ENCODE peak calls at places on chromosomes 6 and 20, in seven cellular contexts. O is colonic mucosa, M is brain microvascular endothelial cell, W is astrocyte of the cerebellum, Q is H1, R is esophagus muscularis mucosa, D is heart right ventricle. U is an unnamed sample.

GRCh38 chr6:7215140-7215539 is 97.9 kb downstream of the SSR1 start:
- DNase-seq in O (no peak), M (peak; percentile 29), W (no peak), Q (no peak), R (no peak), D (no peak), U (peak; percentile 27)

GRCh38 chr6:83974409-83975050 is 59.0 kb upstream of the MRAP2 start:
- DNase-seq in O (no peak), M (no peak), W (no peak), Q (no peak), R (no peak), D (no peak), U (no peak)

GRCh38 chr20:37095108-37095608 is 639 bp downstream of the RBL1 start:
- DNase-seq in O (peak; percentile 57), M (no peak), W (no peak), Q (no peak), R (no peak), D (no peak), U (no peak)

GRCh38 chr20:21184810-21185209 is 58.9 kb downstream of the KIZ start:
- DNase-seq in O (no peak), M (no peak), W (no peak), Q (no peak), R (no peak), D (no peak), U (no peak)

GRCh38 chr6:4772750-4773149 is 3.5 kb upstream of the CDYL start:
- DNase-seq in O (no peak), M (no peak), W (no peak), Q (no peak), R (no peak), D (no peak), U (no peak)

GRCh38 chr6:27295301-27296079 is 16.6 kb downstream of the POM121L2 start:
- DNase-seq in O (no peak), M (peak; percentile 91), W (no peak), Q (peak; percentile 74), R (no peak), D (no peak), U (peak; percentile 64)

GRCh38 chr6:20483902-20484497 is 50.3 kb upstream of the CDKAL1 start:
- DNase-seq in O (no peak), M (no peak), W (no peak), Q (no peak), R (no peak), D (no peak), U (no peak)

GRCh38 chr6:42417641-42418112 is 34.0 kb downstream of the TRERF1 start:
- DNase-seq in O (no peak), M (no peak), W (peak; percentile 83), Q (no peak), R (no peak), D (no peak), U (peak; percentile 72)

GRCh38 chr6:20846602-20847028 is 312.4 kb downstream of the CDKAL1 start:
- DNase-seq in O (no peak), M (peak; percentile 40), W (no peak), Q (no peak), R (no peak), D (no peak), U (peak; percentile 26)

GRCh38 chr6:67952948-67953347 is 682.1 kb upstream of the ADGRB3 start:
- DNase-seq in O (no peak), M (no peak), W (no peak), Q (no peak), R (no peak), D (no peak), U (no peak)

GRCh38 chr6:101117397-101118185 is 236.5 kb upstream of the ASCC3 start:
- DNase-seq in O (peak; percentile 59), M (no peak), W (no peak), Q (peak; percentile 59), R (no peak), D (peak; percentile 5), U (no peak)

GRCh38 chr6:25017486-25017885 is 81.7 kb upstream of the RIPOR2 start:
- DNase-seq in O (no peak), M (no peak), W (no peak), Q (no peak), R (no peak), D (no peak), U (no peak)

GRCh38 chr6:37576336-37576737 is 76.6 kb upstream of the CCDC167 start:
- DNase-seq in O (no peak), M (peak; percentile 58), W (no peak), Q (no peak), R (no peak), D (no peak), U (peak; percentile 63)

GRCh38 chr6:137051790-137052472 is 7.2 kb upstream of the IL20RA start:
- DNase-seq in O (no peak), M (peak; percentile 5), W (no peak), Q (no peak), R (peak; percentile 68), D (no peak), U (no peak)

GRCh38 chr6:70221025-70221714 is 81.7 kb downstream of the COL9A1 start:
- DNase-seq in O (no peak), M (no peak), W (peak; percentile 12), Q (no peak), R (no peak), D (no peak), U (peak; percentile 42)

GRCh38 chr6:45423111-45423900 is 45.6 kb upstream of the SUPT3H start:
- DNase-seq in O (no peak), M (no peak), W (no peak), Q (peak; percentile 84), R (no peak), D (peak; percentile 37), U (no peak)

GRCh38 chr6:131398176-131398575 is 174.8 kb upstream of the ARG1 start:
- DNase-seq in O (no peak), M (no peak), W (no peak), Q (no peak), R (no peak), D (no peak), U (no peak)

GRCh38 chr20:44805991-44806729 is 4.2 kb downstream of the RIMS4 start:
- DNase-seq in O (peak; percentile 36), M (no peak), W (no peak), Q (peak; percentile 82), R (no peak), D (no peak), U (peak; percentile 1)

GRCh38 chr6:128870751-128871150 is 12.2 kb upstream of the LAMA2 start:
- DNase-seq in O (no peak), M (no peak), W (no peak), Q (no peak), R (no peak), D (no peak), U (no peak)

GRCh38 chr6:168133707-168134398 is 54.8 kb upstream of the FRMD1 start:
- DNase-seq in O (peak; percentile 12), M (no peak), W (no peak), Q (no peak), R (peak; percentile 82), D (no peak), U (no peak)

GRCh38 chr6:148251891-148252290 is 90.7 kb upstream of the SASH1 start:
- DNase-seq in O (no peak), M (no peak), W (no peak), Q (no peak), R (no peak), D (no peak), U (no peak)

GRCh38 chr6:28589234-28589951 is 63.7 kb downstream of the GPX5 start:
- DNase-seq in O (peak; percentile 73), M (peak; percentile 98), W (peak; percentile 78), Q (peak; percentile 90), R (no peak), D (no peak), U (peak; percentile 93)

GRCh38 chr6:125170376-125170775 is 16.8 kb downstream of the TPD52L1 start:
- DNase-seq in O (no peak), M (no peak), W (no peak), Q (no peak), R (no peak), D (no peak), U (no peak)

GRCh38 chr20:34018166-34018565 is 24.5 kb downstream of the RALY start:
- DNase-seq in O (no peak), M (no peak), W (no peak), Q (no peak), R (no peak), D (no peak), U (no peak)

GRCh38 chr6:90708410-90708809 is 121.5 kb upstream of the MAP3K7 start:
- DNase-seq in O (no peak), M (no peak), W (no peak), Q (no peak), R (no peak), D (no peak), U (no peak)
- TF ChIP-seq CTCF in O (no peak), M (no peak), W (no peak), Q (no peak), R (no peak), D (no peak), U (no peak)

GRCh38 chr20:29427201-29428060 is 1830.0 kb upstream of the DEFB115 start:
- DNase-seq in O (peak; percentile 27), M (no peak), W (no peak), Q (no peak), R (no peak), D (no peak), U (no peak)
- TF ChIP-seq CTCF in O (no peak), M (no peak), W (no peak), Q (no peak), R (no peak), D (peak; percentile 6), U (no peak)

GRCh38 chr20:58325914-58326313 is 16.4 kb downstream of the RAB22A start:
- DNase-seq in O (no peak), M (no peak), W (no peak), Q (no peak), R (no peak), D (no peak), U (no peak)
- TF ChIP-seq CTCF in O (no peak), M (no peak), W (no peak), Q (no peak), R (no peak), D (no peak), U (no peak)

DNA sequence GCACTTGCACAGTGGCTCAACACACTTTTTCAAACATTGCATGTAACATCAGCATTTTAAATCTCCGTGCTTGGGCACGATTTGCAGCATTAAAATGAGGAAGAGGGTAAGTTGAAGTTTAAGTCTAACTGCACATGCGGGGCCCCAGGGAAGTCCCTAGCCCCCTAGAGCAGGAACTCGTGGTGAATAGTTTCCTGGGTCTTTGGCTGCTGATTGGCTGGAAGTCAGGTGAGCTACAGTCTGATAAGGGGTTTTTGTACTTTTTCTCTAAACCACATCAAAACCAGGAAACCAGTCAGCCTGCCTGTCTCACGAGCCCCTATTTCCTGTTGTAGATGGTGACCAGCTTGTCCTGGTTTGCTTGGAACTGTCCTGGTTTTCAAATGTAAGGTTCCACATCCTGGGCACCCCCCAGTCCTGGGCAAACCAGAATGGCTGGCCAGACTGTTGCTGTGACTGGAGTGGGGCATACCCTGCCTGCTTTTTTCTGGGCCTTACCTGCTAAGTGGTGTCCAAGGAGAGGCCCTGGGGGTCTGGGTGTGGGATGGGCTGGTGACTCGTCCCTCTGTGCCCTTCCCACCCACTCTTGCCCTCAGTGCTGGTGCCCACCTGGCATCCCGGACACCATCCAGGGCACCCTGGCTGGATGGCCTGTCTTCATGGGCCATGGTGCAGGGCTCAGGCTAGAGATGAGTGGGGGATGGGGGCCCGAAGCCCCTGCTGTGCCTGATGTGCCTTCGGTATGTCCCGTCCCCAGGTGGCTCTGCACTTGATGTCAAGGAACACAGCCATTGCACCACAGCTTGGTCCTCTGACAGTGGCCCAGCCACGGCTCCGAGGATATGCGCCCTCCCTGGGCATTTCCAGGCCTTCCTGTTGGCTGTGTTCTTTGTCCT is 31.8 kb downstream of the SUN5 start:
- DNase-seq in O (peak; percentile 42), M (no peak), W (no peak), Q (peak; percentile 46), R (peak; percentile 74), D (no peak), U (no peak)
- TF ChIP-seq CTCF in O (no peak), M (no peak), W (no peak), Q (no peak), R (no peak), D (no peak), U (no peak)

U was measured in astrocyte of the spinal cord.